ENCODE peak calls at places on chromosomes 7 and 10, in nine cellular contexts. One of them, this sample, is unnamed.
A peak's percentile ranks its signal among the peaks of the same experiment; 100 is the strongest.

GRCh38 chr7:40310213-40310612 is 175.4 kb downstream of the SUGCT start:
- DNase-seq in hepatocyte: no peak
- DNase-seq in spleen: no peak
- DNase-seq in bronchial epithelial cell: peak; percentile 64
- DNase-seq in upper lobe of right lung: no peak
- DNase-seq in cardiac fibroblast: no peak
- DNase-seq in epithelial cell of esophagus: peak; percentile 45
- DNase-seq in endodermal cell: no peak
- DNase-seq in fibroblast of lung: peak; percentile 78
- DNase-seq in this sample: no peak

GRCh38 chr7:134792968-134793367 is 13.5 kb downstream of the CALD1 start:
- DNase-seq in hepatocyte: no peak
- DNase-seq in spleen: no peak
- DNase-seq in bronchial epithelial cell: no peak
- DNase-seq in upper lobe of right lung: no peak
- DNase-seq in cardiac fibroblast: peak; percentile 92
- DNase-seq in epithelial cell of esophagus: peak; percentile 30
- DNase-seq in endodermal cell: no peak
- DNase-seq in fibroblast of lung: peak; percentile 80
- DNase-seq in this sample: peak; percentile 30

GRCh38 chr7:41189866-41190265 is 513.0 kb downstream of the INHBA start:
- DNase-seq in hepatocyte: peak; percentile 23
- DNase-seq in spleen: no peak
- DNase-seq in bronchial epithelial cell: peak; percentile 99
- DNase-seq in upper lobe of right lung: no peak
- DNase-seq in cardiac fibroblast: peak; percentile 85
- DNase-seq in epithelial cell of esophagus: peak; percentile 97
- DNase-seq in endodermal cell: no peak
- DNase-seq in fibroblast of lung: peak; percentile 98
- DNase-seq in this sample: peak; percentile 63

GRCh38 chr7:18045171-18045570 is 17.5 kb upstream of the PRPS1L1 start:
- DNase-seq in hepatocyte: no peak
- DNase-seq in spleen: no peak
- DNase-seq in bronchial epithelial cell: no peak
- DNase-seq in upper lobe of right lung: no peak
- DNase-seq in cardiac fibroblast: no peak
- DNase-seq in epithelial cell of esophagus: no peak
- DNase-seq in endodermal cell: no peak
- DNase-seq in fibroblast of lung: no peak
- DNase-seq in this sample: no peak

GRCh38 chr10:30671011-30671616 is 41.6 kb upstream of the LYZL2 start:
- DNase-seq in hepatocyte: peak; percentile 79
- DNase-seq in spleen: no peak
- DNase-seq in bronchial epithelial cell: peak; percentile 72
- DNase-seq in upper lobe of right lung: no peak
- DNase-seq in cardiac fibroblast: peak; percentile 85
- DNase-seq in epithelial cell of esophagus: peak; percentile 77
- DNase-seq in endodermal cell: peak; percentile 78
- DNase-seq in fibroblast of lung: peak; percentile 64
- DNase-seq in this sample: peak; percentile 23

GRCh38 chr7:24949884-24950283 is 30.1 kb downstream of the OSBPL3 start:
- DNase-seq in hepatocyte: no peak
- DNase-seq in spleen: no peak
- DNase-seq in bronchial epithelial cell: no peak
- DNase-seq in upper lobe of right lung: no peak
- DNase-seq in cardiac fibroblast: no peak
- DNase-seq in epithelial cell of esophagus: no peak
- DNase-seq in endodermal cell: no peak
- DNase-seq in fibroblast of lung: no peak
- DNase-seq in this sample: no peak

GRCh38 chr7:101201695-101202602 is 1.1 kb upstream of the MOGAT3 start:
- DNase-seq in hepatocyte: no peak
- DNase-seq in spleen: no peak
- DNase-seq in bronchial epithelial cell: no peak
- DNase-seq in upper lobe of right lung: no peak
- DNase-seq in cardiac fibroblast: no peak
- DNase-seq in epithelial cell of esophagus: no peak
- DNase-seq in endodermal cell: peak; percentile 78
- DNase-seq in fibroblast of lung: no peak
- DNase-seq in this sample: no peak

GRCh38 chr10:127736222-127736914 is 617 bp upstream of the FOXI2 start:
- DNase-seq in hepatocyte: no peak
- DNase-seq in spleen: no peak
- DNase-seq in bronchial epithelial cell: no peak
- DNase-seq in upper lobe of right lung: no peak
- DNase-seq in cardiac fibroblast: no peak
- DNase-seq in epithelial cell of esophagus: no peak
- DNase-seq in endodermal cell: peak; percentile 85
- DNase-seq in fibroblast of lung: no peak
- DNase-seq in this sample: no peak

GRCh38 chr7:45000096-45001032 is at the start of gene CCM2:
- DNase-seq in hepatocyte: peak; percentile 63
- DNase-seq in spleen: peak; percentile 95
- DNase-seq in bronchial epithelial cell: no peak
- DNase-seq in upper lobe of right lung: peak; percentile 83
- DNase-seq in cardiac fibroblast: peak; percentile 68
- DNase-seq in epithelial cell of esophagus: no peak
- DNase-seq in endodermal cell: no peak
- DNase-seq in fibroblast of lung: peak; percentile 57
- DNase-seq in this sample: peak; percentile 68

GRCh38 chr7:44995555-44996493 is 4.2 kb upstream of the CCM2 start:
- DNase-seq in hepatocyte: no peak
- DNase-seq in spleen: no peak
- DNase-seq in bronchial epithelial cell: no peak
- DNase-seq in upper lobe of right lung: no peak
- DNase-seq in cardiac fibroblast: no peak
- DNase-seq in epithelial cell of esophagus: no peak
- DNase-seq in endodermal cell: no peak
- DNase-seq in fibroblast of lung: no peak
- DNase-seq in this sample: no peak

GRCh38 chr7:44999245-45000095 is 531 bp upstream of the CCM2 start:
- DNase-seq in hepatocyte: peak; percentile 100
- DNase-seq in spleen: peak; percentile 100
- DNase-seq in bronchial epithelial cell: peak; percentile 95
- DNase-seq in upper lobe of right lung: peak; percentile 100
- DNase-seq in cardiac fibroblast: peak; percentile 100
- DNase-seq in epithelial cell of esophagus: peak; percentile 100
- DNase-seq in endodermal cell: peak; percentile 100
- DNase-seq in fibroblast of lung: peak; percentile 99
- DNase-seq in this sample: peak; percentile 99

GRCh38 chr7:45001138-45001694 is 1.2 kb downstream of the CCM2 start:
- DNase-seq in hepatocyte: peak; percentile 74
- DNase-seq in spleen: peak; percentile 82
- DNase-seq in bronchial epithelial cell: peak; percentile 78
- DNase-seq in upper lobe of right lung: peak; percentile 62
- DNase-seq in cardiac fibroblast: no peak
- DNase-seq in epithelial cell of esophagus: peak; percentile 76
- DNase-seq in endodermal cell: peak; percentile 68
- DNase-seq in fibroblast of lung: peak; percentile 54
- DNase-seq in this sample: no peak

GRCh38 chr7:44998153-44998871 is 1.7 kb upstream of the CCM2 start:
- DNase-seq in hepatocyte: no peak
- DNase-seq in spleen: no peak
- DNase-seq in bronchial epithelial cell: no peak
- DNase-seq in upper lobe of right lung: no peak
- DNase-seq in cardiac fibroblast: no peak
- DNase-seq in epithelial cell of esophagus: no peak
- DNase-seq in endodermal cell: no peak
- DNase-seq in fibroblast of lung: no peak
- DNase-seq in this sample: no peak
- H3K4me3 ChIP-seq in hepatocyte: no peak overlapping the region
- H3K4me3 ChIP-seq in spleen: peak overlapping the region; percentile 69
- H3K4me3 ChIP-seq in bronchial epithelial cell: no peak overlapping the region
- H3K4me3 ChIP-seq in upper lobe of right lung: peak overlapping the region; percentile 75
- H3K4me3 ChIP-seq in cardiac fibroblast: no peak overlapping the region
- H3K4me3 ChIP-seq in epithelial cell of esophagus: no peak overlapping the region
- H3K4me3 ChIP-seq in endodermal cell: peak overlapping the region; percentile 87
- H3K4me3 ChIP-seq in fibroblast of lung: no peak overlapping the region
- H3K4me3 ChIP-seq in this sample: peak overlapping the region; percentile 81

GRCh38 chr7:27191081-27191715 is 6.2 kb upstream of the HOXA11 start:
- DNase-seq in hepatocyte: no peak
- DNase-seq in spleen: no peak
- DNase-seq in bronchial epithelial cell: no peak
- DNase-seq in upper lobe of right lung: peak; percentile 46
- DNase-seq in cardiac fibroblast: no peak
- DNase-seq in epithelial cell of esophagus: no peak
- DNase-seq in endodermal cell: peak; percentile 60
- DNase-seq in fibroblast of lung: no peak
- DNase-seq in this sample: no peak

GRCh38 chr7:27188666-27189559 is 3.9 kb upstream of the HOXA11 start:
- DNase-seq in hepatocyte: no peak
- DNase-seq in spleen: no peak
- DNase-seq in bronchial epithelial cell: no peak
- DNase-seq in upper lobe of right lung: peak; percentile 67
- DNase-seq in cardiac fibroblast: peak; percentile 15
- DNase-seq in epithelial cell of esophagus: no peak
- DNase-seq in endodermal cell: peak; percentile 82
- DNase-seq in fibroblast of lung: no peak
- DNase-seq in this sample: no peak

GRCh38 chr7:27190284-27190748 is 5.3 kb upstream of the HOXA11 start:
- DNase-seq in hepatocyte: no peak
- DNase-seq in spleen: no peak
- DNase-seq in bronchial epithelial cell: no peak
- DNase-seq in upper lobe of right lung: no peak
- DNase-seq in cardiac fibroblast: no peak
- DNase-seq in epithelial cell of esophagus: no peak
- DNase-seq in endodermal cell: peak; percentile 20
- DNase-seq in fibroblast of lung: no peak
- DNase-seq in this sample: no peak

GRCh38 chr7:27187702-27188665 is 3.0 kb upstream of the HOXA11 start:
- DNase-seq in hepatocyte: no peak
- DNase-seq in spleen: no peak
- DNase-seq in bronchial epithelial cell: no peak
- DNase-seq in upper lobe of right lung: peak; percentile 57
- DNase-seq in cardiac fibroblast: no peak
- DNase-seq in epithelial cell of esophagus: no peak
- DNase-seq in endodermal cell: peak; percentile 81
- DNase-seq in fibroblast of lung: no peak
- DNase-seq in this sample: no peak

DNA sequence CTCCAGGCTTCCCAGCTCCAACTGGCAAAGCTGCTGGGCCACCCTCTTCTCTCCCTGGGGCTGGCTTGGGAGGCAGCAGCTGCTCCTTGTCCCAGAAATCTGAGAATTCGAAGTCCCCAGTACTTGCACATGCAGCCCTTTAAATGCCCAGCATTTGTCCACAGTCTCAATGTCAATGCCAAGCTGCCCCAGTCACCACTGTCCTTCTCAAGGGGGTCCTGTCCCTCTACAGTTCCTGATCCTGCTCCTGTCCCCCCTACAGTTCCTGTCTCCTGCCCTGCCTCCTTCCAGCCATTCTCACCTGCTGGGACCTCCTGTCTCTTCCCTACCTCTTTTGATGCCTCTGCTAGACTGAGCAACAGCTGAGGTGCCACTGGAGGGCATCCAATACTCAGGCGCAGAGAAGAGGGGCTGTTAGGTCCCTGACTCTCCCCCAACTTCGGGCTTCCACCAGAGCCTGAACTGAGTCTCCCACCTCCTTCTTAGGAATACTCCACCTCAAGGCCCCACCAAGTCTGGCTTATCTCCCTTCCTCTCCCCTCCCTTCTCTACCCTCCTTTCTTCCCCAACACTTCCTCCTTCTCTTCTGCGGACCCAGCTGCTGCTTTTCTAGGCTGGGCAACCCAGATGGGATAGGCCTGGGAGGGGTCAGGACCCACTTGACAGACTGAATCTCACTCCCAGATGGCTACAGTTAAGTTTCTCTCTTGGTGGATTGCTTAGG is 4.7 kb upstream of the HOXA11 start:
- DNase-seq in hepatocyte: no peak
- DNase-seq in spleen: no peak
- DNase-seq in bronchial epithelial cell: no peak
- DNase-seq in upper lobe of right lung: peak; percentile 30
- DNase-seq in cardiac fibroblast: no peak
- DNase-seq in epithelial cell of esophagus: no peak
- DNase-seq in endodermal cell: peak; percentile 54
- DNase-seq in fibroblast of lung: no peak
- DNase-seq in this sample: no peak
- H3K4me3 ChIP-seq in hepatocyte: no peak overlapping the region
- H3K4me3 ChIP-seq in spleen: no peak overlapping the region
- H3K4me3 ChIP-seq in bronchial epithelial cell: no peak overlapping the region
- H3K4me3 ChIP-seq in upper lobe of right lung: no peak overlapping the region
- H3K4me3 ChIP-seq in cardiac fibroblast: no peak overlapping the region
- H3K4me3 ChIP-seq in epithelial cell of esophagus: no peak overlapping the region
- H3K4me3 ChIP-seq in endodermal cell: no peak overlapping the region
- H3K4me3 ChIP-seq in fibroblast of lung: no peak overlapping the region
- H3K4me3 ChIP-seq in this sample: no peak overlapping the region

GRCh38 chr10:54130394-54130793 is 670.6 kb downstream of the PCDH15 start:
- DNase-seq in hepatocyte: no peak
- DNase-seq in spleen: no peak
- DNase-seq in bronchial epithelial cell: no peak
- DNase-seq in upper lobe of right lung: no peak
- DNase-seq in cardiac fibroblast: no peak
- DNase-seq in epithelial cell of esophagus: no peak
- DNase-seq in endodermal cell: no peak
- DNase-seq in fibroblast of lung: no peak
- DNase-seq in this sample: no peak

GRCh38 chr10:54131833-54132232 is 669.2 kb downstream of the PCDH15 start:
- DNase-seq in hepatocyte: no peak
- DNase-seq in spleen: no peak
- DNase-seq in bronchial epithelial cell: no peak
- DNase-seq in upper lobe of right lung: no peak
- DNase-seq in cardiac fibroblast: no peak
- DNase-seq in epithelial cell of esophagus: no peak
- DNase-seq in endodermal cell: no peak
- DNase-seq in fibroblast of lung: no peak
- DNase-seq in this sample: no peak

GRCh38 chr10:54137396-54137795 is 663.6 kb downstream of the PCDH15 start:
- DNase-seq in hepatocyte: no peak
- DNase-seq in spleen: no peak
- DNase-seq in bronchial epithelial cell: no peak
- DNase-seq in upper lobe of right lung: no peak
- DNase-seq in cardiac fibroblast: no peak
- DNase-seq in epithelial cell of esophagus: no peak
- DNase-seq in endodermal cell: no peak
- DNase-seq in fibroblast of lung: no peak
- DNase-seq in this sample: no peak

GRCh38 chr10:54133201-54133600 is 667.8 kb downstream of the PCDH15 start:
- DNase-seq in hepatocyte: peak; percentile 16
- DNase-seq in spleen: no peak
- DNase-seq in bronchial epithelial cell: peak; percentile 10
- DNase-seq in upper lobe of right lung: no peak
- DNase-seq in cardiac fibroblast: no peak
- DNase-seq in epithelial cell of esophagus: peak; percentile 4
- DNase-seq in endodermal cell: no peak
- DNase-seq in fibroblast of lung: no peak
- DNase-seq in this sample: no peak
- H3K4me3 ChIP-seq in hepatocyte: no peak overlapping the region
- H3K4me3 ChIP-seq in spleen: no peak overlapping the region
- H3K4me3 ChIP-seq in bronchial epithelial cell: no peak overlapping the region
- H3K4me3 ChIP-seq in upper lobe of right lung: no peak overlapping the region
- H3K4me3 ChIP-seq in cardiac fibroblast: no peak overlapping the region
- H3K4me3 ChIP-seq in epithelial cell of esophagus: no peak overlapping the region
- H3K4me3 ChIP-seq in endodermal cell: no peak overlapping the region
- H3K4me3 ChIP-seq in fibroblast of lung: no peak overlapping the region
- H3K4me3 ChIP-seq in this sample: no peak overlapping the region

DNA sequence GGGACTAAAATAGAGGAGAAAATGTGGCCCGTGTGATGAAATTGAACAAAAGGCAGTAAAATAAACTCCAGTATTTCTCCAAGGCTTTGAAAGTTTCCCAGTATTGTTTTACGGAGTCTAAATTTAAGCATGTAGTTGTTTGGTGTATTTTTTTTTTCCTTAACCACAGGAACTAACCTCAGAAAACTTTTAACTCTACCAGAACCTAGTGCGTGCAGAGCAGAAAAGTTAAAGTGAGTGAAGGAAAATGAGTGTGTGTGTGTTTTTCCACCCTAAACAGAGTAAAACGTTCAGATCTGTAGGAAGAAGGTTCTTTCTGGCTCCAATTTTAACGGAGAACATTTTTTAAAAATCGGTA is 812 bp downstream of the PROSER2 start:
- DNase-seq in hepatocyte: no peak
- DNase-seq in spleen: no peak
- DNase-seq in bronchial epithelial cell: no peak
- DNase-seq in upper lobe of right lung: no peak
- DNase-seq in cardiac fibroblast: peak; percentile 11
- DNase-seq in epithelial cell of esophagus: no peak
- DNase-seq in endodermal cell: no peak
- DNase-seq in fibroblast of lung: peak; percentile 17
- DNase-seq in this sample: no peak
- H3K4me3 ChIP-seq in hepatocyte: peak overlapping the region; percentile 74
- H3K4me3 ChIP-seq in spleen: peak overlapping the region; percentile 73
- H3K4me3 ChIP-seq in bronchial epithelial cell: peak overlapping the region; percentile 86
- H3K4me3 ChIP-seq in upper lobe of right lung: peak overlapping the region; percentile 83
- H3K4me3 ChIP-seq in cardiac fibroblast: peak overlapping the region; percentile 71
- H3K4me3 ChIP-seq in epithelial cell of esophagus: peak overlapping the region; percentile 56
- H3K4me3 ChIP-seq in endodermal cell: peak overlapping the region; percentile 93
- H3K4me3 ChIP-seq in fibroblast of lung: peak overlapping the region; percentile 55
- H3K4me3 ChIP-seq in this sample: peak overlapping the region; percentile 64